ENCODE peak calls at places on chromosomes 3 and 15, in four cellular contexts. B is SK-N-SH, O is K562, X is WTC11. R is an unnamed sample.

GRCh38 chr3:105516972-105517371 is 150.3 kb downstream of the ALCAM start:
- DNase-seq in B (no peak), O (no peak), X (peak; percentile 13), R (no peak)

GRCh38 chr15:99719096-99719541 is 14.1 kb downstream of the LYSMD4 start:
- DNase-seq in B (no peak), O (no peak), X (no peak), R (no peak)

GRCh38 chr3:47892284-47892683 is 89.3 kb downstream of the DHX30 start:
- DNase-seq in B (no peak), O (no peak), X (no peak), R (no peak)

GRCh38 chr3:48634661-48635221 is 520 bp downstream of the SLC26A6 start:
- DNase-seq in B (peak; percentile 83), O (peak; percentile 83), X (peak; percentile 72), R (peak; percentile 46)

GRCh38 chr3:185519021-185519420 is 20.2 kb upstream of the TMEM41A start:
- DNase-seq in B (no peak), O (no peak), X (no peak), R (no peak)

GRCh38 chr3:22115581-22115980 is 364.6 kb upstream of the ZNF385D start:
- DNase-seq in B (no peak), O (no peak), X (no peak), R (no peak)

GRCh38 chr3:157119369-157119951 is 40.5 kb downstream of the CCNL1 start:
- DNase-seq in B (no peak), O (peak; percentile 87), X (no peak), R (no peak)

GRCh38 chr15:25734680-25735355 is 128.3 kb downstream of the ATP10A start:
- DNase-seq in B (peak; percentile 8), O (no peak), X (no peak), R (no peak)

GRCh38 chr3:82031576-82031975 is 270.1 kb upstream of the GBE1 start:
- DNase-seq in B (no peak), O (no peak), X (no peak), R (no peak)

GRCh38 chr3:188634285-188634684 is 480.3 kb downstream of the LPP start:
- DNase-seq in B (no peak), O (no peak), X (no peak), R (no peak)

GRCh38 chr3:188627652-188628051 is 473.7 kb downstream of the LPP start:
- DNase-seq in B (no peak), O (no peak), X (no peak), R (no peak)

GRCh38 chr3:188635258-188636038 is 481.5 kb downstream of the LPP start:
- DNase-seq in B (no peak), O (no peak), X (no peak), R (no peak)

GRCh38 chr3:188633206-188633605 is 479.2 kb downstream of the LPP start:
- DNase-seq in B (no peak), O (no peak), X (no peak), R (no peak)

GRCh38 chr3:188631291-188632010 is 477.5 kb downstream of the LPP start:
- DNase-seq in B (no peak), O (no peak), X (no peak), R (no peak)
- TF ChIP-seq TEAD4 in B (peak; percentile 13), O (no peak), X (no peak), R (no peak)

DNA sequence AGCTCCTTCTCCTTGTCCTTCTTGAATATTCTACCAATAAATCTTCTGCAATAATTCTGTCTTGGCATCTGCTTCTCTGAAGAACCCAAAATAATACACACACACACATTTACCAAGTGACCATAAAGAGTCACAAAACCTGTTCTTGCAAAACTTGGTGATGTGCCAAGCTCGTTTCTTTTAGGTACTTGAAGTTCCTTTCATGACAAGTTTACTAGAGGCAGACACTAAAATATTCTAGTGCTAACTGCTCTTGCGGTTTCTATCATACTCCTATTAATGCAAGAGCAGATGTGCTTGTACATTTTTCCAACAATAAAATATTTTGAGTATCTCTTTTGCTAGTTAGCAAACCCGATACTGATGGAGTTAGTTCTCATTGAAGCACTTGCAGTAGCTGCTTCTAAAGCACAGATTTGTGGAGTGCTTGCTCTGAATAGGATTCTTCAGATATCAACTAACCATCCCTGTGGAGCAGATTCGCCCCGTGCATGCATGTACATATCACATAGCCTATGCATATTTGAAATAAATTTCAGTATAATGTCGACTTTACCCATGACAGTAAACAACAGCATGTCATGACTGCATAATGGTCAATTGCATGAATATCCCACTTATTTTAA is 23.2 kb downstream of the HHLA2 start:
- DNase-seq in B (no peak), O (no peak), X (no peak), R (no peak)
- TF ChIP-seq TEAD4 in B (no peak), O (no peak), X (no peak), R (no peak)

DNA sequence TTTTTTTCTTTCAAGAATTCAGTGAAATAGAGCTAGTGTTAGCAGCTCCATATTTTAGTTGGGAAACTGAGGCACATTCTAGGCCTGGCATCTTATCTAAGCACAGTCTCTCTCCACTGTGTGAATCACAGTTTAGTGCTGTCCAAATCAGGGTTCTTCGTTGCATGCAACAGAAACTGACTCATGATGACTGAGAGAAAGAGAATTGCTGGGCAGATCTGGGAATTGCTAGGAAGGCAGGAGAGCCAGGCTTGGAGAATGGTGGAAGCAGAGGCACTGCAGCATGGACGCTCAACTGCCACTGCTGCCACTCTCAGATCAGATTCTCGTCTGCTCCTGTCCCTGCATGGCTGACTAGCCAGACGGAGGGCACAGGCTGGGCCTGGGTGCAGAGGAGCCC is 40.7 kb upstream of the CHST2 start:
- DNase-seq in B (no peak), O (no peak), X (no peak), R (no peak)
- TF ChIP-seq TEAD4 in B (no peak), O (no peak), X (no peak), R (no peak)

GRCh38 chr15:89662893-89663673 is 7.8 kb upstream of the KIF7 start:
- DNase-seq in B (no peak), O (no peak), X (no peak), R (no peak)
- TF ChIP-seq TEAD4 in B (no peak), O (no peak), X (no peak), R (no peak)

DNA sequence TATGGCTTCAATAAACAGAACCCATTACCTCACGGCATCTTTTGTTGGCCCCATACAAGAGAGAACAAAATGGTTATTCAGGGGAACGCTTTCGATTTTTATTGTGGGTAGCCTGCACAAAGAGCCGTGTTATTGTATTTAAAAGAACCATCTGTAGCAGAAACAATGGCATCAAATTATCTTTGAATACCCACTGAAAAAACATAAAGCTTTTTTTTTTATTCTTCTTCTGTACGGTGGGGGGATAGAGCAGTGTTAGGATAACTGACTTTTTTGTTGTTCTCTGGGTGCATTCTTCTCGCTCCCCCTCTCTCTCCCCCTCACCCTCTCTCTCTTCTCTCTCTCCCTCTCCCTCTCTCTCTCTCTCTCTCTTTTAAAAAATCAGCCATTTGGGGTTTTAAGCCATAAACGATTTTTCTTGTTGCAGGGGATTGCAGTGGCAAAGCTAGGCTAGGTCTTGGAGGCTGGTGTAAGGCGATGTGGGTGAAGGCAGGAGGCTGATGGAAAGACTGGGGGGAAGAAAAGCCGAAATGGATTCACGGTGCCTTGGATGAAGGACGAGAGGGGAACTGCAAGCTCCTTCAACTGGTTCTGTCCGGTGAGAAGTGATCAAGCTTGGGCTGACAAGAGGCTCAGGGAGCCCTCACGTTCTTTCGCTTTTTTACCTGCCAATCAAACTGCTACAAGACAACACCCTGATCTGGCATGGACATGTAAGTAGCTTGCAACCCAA is 12.4 kb upstream of the SOX2 start:
- DNase-seq in B (no peak), O (no peak), X (no peak), R (peak; percentile 60)
- TF ChIP-seq TEAD4 in B (no peak), O (no peak), X (no peak), R (no peak)

DNA sequence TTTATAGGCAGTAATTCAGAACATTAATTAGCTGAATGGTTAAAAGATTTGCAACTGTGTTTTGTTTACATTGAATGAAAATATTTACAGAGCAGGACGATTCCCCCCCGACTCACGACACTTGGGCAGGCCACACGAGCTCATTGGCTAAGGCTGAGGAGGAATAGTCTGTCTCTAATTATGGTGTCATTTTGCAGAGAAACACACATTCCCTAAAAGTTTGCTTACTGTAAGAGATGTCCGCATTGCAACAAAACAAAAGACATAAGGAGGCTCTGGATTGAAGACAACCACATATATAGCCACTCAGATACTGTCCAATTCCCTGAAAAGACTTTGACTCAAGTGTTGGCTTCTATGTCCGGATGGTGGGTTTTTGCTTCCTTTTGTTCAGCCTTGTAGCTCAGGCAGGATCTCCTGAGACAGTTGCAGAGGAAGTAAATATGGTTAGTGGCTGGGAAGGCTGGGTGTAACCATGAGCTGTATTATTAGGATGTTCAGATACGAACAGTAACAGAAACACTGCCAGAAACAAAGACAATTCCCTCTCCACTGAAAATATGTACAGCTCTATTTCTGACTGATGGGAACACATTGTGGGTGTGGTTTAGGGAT is 170.4 kb downstream of the KLHL25 start:
- DNase-seq in B (no peak), O (no peak), X (no peak), R (no peak)
- TF ChIP-seq TEAD4 in B (no peak), O (no peak), X (no peak), R (no peak)

DNA sequence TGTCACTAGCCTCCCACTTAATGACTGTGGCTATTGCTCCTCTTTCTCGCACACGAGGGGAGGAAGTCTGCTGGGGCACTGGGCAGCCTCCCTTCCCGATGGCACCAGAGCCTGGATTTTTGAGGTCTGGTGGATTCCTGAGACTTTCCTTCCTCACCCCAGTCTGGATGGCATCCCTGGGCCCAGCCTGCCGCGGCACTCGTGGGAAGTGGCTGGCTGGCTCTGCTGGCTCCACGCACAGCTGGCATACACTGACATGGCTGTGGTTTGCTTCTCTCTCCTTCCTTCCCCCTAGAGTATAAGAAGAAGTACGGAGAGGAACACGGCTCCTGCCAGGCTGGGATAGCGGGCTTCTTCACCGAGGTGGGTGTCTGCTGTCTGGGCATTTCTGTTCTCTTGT is 319.8 kb upstream of the LRRFIP2 start:
- DNase-seq in B (no peak), O (no peak), X (no peak), R (no peak)
- TF ChIP-seq TEAD4 in B (no peak), O (no peak), X (no peak), R (no peak)

DNA sequence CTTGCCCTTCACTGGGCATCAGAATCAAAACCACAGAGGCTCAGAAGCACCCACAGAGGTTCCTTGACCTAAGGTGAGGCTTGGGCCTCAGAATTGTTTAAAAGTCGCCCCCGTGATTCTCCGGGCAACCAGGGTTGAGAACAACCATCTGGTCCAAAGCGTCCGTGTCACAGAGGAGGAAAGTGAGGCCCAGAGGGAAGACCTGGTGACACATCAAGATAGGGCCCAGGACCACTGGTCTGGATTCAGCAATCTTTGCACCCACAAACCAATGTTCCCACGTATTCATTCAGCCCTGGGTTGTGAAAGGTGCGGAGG is 272.6 kb downstream of the UACA start:
- DNase-seq in B (no peak), O (no peak), X (no peak), R (no peak)
- TF ChIP-seq TEAD4 in B (no peak), O (no peak), X (no peak), R (no peak)

GRCh38 chr3:78978037-78978436 is 789.8 kb downstream of the ROBO1 start:
- DNase-seq in B (no peak), O (no peak), X (no peak), R (no peak)

GRCh38 chr3:78974181-78974770 is 793.5 kb downstream of the ROBO1 start:
- DNase-seq in B (no peak), O (no peak), X (no peak), R (no peak)

GRCh38 chr3:78976200-78976599 is 791.6 kb downstream of the ROBO1 start:
- DNase-seq in B (no peak), O (no peak), X (no peak), R (no peak)

GRCh38 chr3:78977073-78977472 is 790.7 kb downstream of the ROBO1 start:
- DNase-seq in B (no peak), O (no peak), X (no peak), R (no peak)

GRCh38 chr3:78979083-78979482 is 788.7 kb downstream of the ROBO1 start:
- DNase-seq in B (no peak), O (no peak), X (no peak), R (no peak)
- TF ChIP-seq TEAD4 in B (no peak), O (no peak), X (no peak), R (no peak)

R was measured in H1.